ENCODE peak calls at places on chromosomes 6 and 20, in five cellular contexts. X, I, R, D and S are unnamed samples.

GRCh38 chr6:1264619-1265445 is 47.1 kb upstream of the FOXQ1 start:
- DNase-seq in D (no peak), X (no peak), R (no peak), I (no peak), S (no peak)

GRCh38 chr20:37999526-38000263 is 33.6 kb downstream of the TTI1 start:
- DNase-seq in X (no peak), D (no peak), I (no peak), R (no peak), S (no peak)

GRCh38 chr6:31005249-31006020 is 4.8 kb upstream of the MUC22 start:
- DNase-seq in D (no peak), X (no peak), I (no peak), R (no peak), S (no peak)

GRCh38 chr6:168027521-168027920 is 30.1 kb downstream of the KIF25 start:
- DNase-seq in R (no peak), I (no peak), X (no peak), D (no peak), S (no peak)

GRCh38 chr6:158642097-158642601 is 2.4 kb downstream of the DYNLT1 start:
- DNase-seq in R (peak; percentile 51), D (peak; percentile 92), I (peak; percentile 96), X (no peak), S (no peak)

GRCh38 chr6:129565331-129565730 is 144.6 kb downstream of the ARHGAP18 start:
- DNase-seq in I (no peak), D (no peak), R (no peak), X (no peak), S (no peak)

GRCh38 chr6:31660224-31660997 is at the start of gene C6orf47:
- DNase-seq in X (peak; percentile 72), I (peak; percentile 91), R (peak; percentile 97), D (peak; percentile 79), S (peak; percentile 73)

GRCh38 chr20:42836339-42836738 is 353.4 kb downstream of the PTPRT start:
- DNase-seq in I (no peak), X (no peak), D (no peak), R (no peak), S (no peak)

GRCh38 chr6:135535989-135536414 is 38.5 kb upstream of the AHI1 start:
- DNase-seq in I (peak; percentile 88), D (peak; percentile 98), R (no peak), X (no peak), S (no peak)

GRCh38 chr6:35485402-35485877 is 11.4 kb downstream of the TEAD3 start:
- DNase-seq in R (no peak), X (no peak), I (peak; percentile 37), D (no peak), S (no peak)

GRCh38 chr20:7716286-7716972 is 223.8 kb downstream of the HAO1 start:
- DNase-seq in R (no peak), I (no peak), D (no peak), X (no peak), S (no peak)

DNA sequence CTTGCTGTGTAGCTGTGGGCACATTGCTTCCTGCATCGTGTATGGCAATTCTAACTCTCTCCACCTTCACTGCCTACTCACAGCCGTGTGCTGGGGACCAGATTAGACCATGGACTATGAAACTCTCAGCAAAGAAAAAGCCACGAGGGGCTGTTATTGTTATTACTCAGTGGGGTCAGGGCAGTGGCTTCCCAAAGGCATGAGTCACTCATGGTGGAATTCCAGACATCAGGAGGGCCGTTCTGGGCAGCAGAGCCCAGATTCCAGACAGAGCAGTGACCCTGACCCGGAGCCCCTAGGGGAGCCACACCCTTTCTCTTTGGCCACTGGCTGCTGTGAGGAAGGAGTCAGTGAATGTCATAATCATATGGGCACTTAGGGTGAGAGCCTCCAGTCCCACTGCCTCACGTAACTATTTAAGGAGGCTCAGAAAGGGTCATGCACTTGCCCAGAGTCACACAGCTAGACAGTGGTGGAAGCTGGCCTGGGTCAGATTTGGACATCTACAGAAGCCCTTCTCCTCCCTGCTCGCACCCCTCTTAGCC is 22.2 kb upstream of the CCN5 start:
- DNase-seq in R (no peak), I (peak; percentile 97), X (no peak), D (peak; percentile 97), S (no peak)
- H3K27ac ChIP-seq in R (peak overlapping the region; percentile 75), I (peak overlapping the region; percentile 91), X (no peak overlapping the region), D (peak overlapping the region; percentile 55), S (no peak overlapping the region)

DNA sequence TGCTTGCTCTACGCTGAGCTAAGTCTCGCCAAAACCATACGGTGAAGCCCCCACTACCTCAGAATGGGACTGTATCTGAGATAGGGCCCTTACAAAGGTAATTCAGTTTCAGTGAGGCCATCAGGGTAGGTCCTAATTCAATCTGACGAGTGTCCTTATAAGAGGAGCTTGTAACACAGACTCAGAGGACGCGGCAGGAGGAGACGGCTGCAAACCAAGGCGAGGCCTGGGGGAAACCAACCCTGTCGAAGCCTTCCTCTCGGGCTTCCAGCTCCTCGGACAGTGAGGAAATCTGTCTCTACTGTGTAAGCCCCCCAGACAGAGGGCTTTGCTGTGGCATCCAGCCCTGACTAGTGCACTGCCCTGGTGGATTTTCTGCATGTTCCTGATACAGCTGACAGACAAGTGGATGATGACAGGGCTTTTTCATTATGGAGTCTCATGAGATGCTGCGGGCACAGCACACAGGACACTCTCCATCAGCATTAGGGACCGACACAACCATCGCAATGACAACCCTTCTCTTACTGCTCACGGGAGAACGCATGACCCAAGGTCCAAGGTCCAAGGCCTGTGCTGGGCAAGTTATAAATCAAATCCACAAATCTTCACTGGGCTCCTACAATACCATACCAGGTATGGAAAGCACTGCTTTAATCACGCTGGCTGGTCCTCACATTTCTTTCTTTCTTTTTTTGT is 48.2 kb downstream of the SSR1 start:
- DNase-seq in R (no peak), I (no peak), D (no peak), X (no peak), S (no peak)
- H3K4me1 ChIP-seq in R (peaks cover 56% of the 10 kb centered on the region), I (peaks cover 8% of the 10 kb centered on the region), D (peaks cover 9% of the 10 kb centered on the region), X (peaks cover 7% of the 10 kb centered on the region), S (peaks cover 14% of the 10 kb centered on the region)

DNA sequence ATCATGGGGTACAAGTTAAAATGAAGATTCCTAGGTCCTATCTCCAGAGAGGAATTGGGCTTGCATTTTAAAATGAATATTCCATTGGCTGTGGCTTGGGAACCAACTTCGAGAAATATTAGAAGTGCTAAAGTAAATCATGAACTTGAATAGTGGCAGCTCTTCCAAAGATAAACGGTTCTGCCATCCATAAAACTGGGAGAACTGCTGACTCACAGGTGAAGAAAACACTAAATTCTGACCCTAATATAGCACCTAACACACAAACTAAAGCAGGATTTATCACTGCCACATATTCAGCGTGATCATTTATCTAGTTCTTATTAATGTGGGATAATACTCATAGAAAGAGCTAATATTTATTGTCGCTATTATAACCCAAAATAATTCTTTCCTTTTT is 508.1 kb upstream of the ID4 start:
- DNase-seq in I (no peak), R (no peak), D (no peak), X (no peak), S (no peak)
- H3K27ac ChIP-seq in I (no peak overlapping the region), R (no peak overlapping the region), D (no peak overlapping the region), X (no peak overlapping the region), S (no peak overlapping the region)

DNA sequence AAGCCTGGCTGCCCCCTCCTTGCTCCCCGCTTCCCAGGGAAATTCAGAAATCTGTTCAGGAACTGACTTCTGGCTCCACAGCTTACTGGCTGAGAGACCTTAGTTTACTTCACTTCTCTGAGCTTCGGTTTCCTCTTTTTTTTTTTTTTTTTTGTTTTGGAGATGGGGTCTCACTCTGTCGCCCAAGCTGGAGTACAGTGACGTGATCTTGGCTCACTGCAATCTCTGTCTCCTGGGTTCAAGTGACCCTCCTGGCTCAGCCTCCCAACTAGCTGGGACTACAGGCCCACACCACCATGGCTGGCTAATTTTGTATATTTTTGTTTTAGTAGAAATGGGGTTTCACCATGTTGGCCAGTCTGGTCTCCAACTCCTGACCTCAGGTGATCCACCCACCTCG is 14.9 kb downstream of the PTK7 start:
- DNase-seq in R (no peak), I (no peak), D (no peak), X (no peak), S (no peak)
- H3K4me1 ChIP-seq in R (peaks cover 27% of the 10 kb centered on the region), I (peaks cover 40% of the 10 kb centered on the region), D (peaks cover 10% of the 10 kb centered on the region), X (no peaks in the 10 kb centered on the region), S (no peaks in the 10 kb centered on the region)